ENCODE peak calls at places on chromosomes 6 and 20, in five cellular contexts. D is sigmoid colon, M is fibroblast of the aortic adventitia, K is left ventricle myocardium inferior, U is fibroblast of mammary gland. N is an unnamed sample.

GRCh38 chr6:50850223-50850751 is 31.6 kb downstream of the TFAP2B start:
- DNase-seq in D (no peak), M (peak; percentile 1), K (no peak), U (no peak), N (peak; percentile 84)

GRCh38 chr6:144331610-144332009 is 46.5 kb downstream of the UTRN start:
- DNase-seq in D (no peak), M (peak; percentile 57), K (no peak), U (no peak), N (no peak)

GRCh38 chr20:11935754-11936551 is 18.3 kb downstream of the BTBD3 start:
- DNase-seq in D (no peak), M (no peak), K (no peak), U (no peak), N (no peak)

GRCh38 chr20:4326194-4327065 is 311.1 kb upstream of the RNF24 start:
- DNase-seq in D (no peak), M (no peak), K (peak; percentile 20), U (peak; percentile 55), N (no peak)

GRCh38 chr20:35215066-35215956 is 11.2 kb upstream of the MMP24 start:
- DNase-seq in D (no peak), M (peak; percentile 27), K (no peak), U (peak; percentile 57), N (no peak)

GRCh38 chr6:121876721-121877120 is 441.3 kb downstream of the GJA1 start:
- DNase-seq in D (no peak), M (no peak), K (no peak), U (peak; percentile 32), N (no peak)

GRCh38 chr6:13874191-13874549 is 50.6 kb upstream of the RNF182 start:
- DNase-seq in D (no peak), M (no peak), K (no peak), U (no peak), N (no peak)

GRCh38 chr6:103893082-103893481 is 966.6 kb downstream of the HACE1 start:
- DNase-seq in D (no peak), M (peak; percentile 19), K (no peak), U (no peak), N (peak; percentile 54)

GRCh38 chr6:82741325-82741995 is 324.2 kb downstream of the UBE3D start:
- DNase-seq in D (no peak), M (no peak), K (no peak), U (peak; percentile 38), N (no peak)

GRCh38 chr6:108570518-108570917 is 9.8 kb downstream of the FOXO3 start:
- DNase-seq in D (no peak), M (no peak), K (no peak), U (peak; percentile 41), N (no peak)
- TF ChIP-seq CTCF in D (no peak), M (no peak), K (no peak), U (peak; percentile 7), N (no peak)

DNA sequence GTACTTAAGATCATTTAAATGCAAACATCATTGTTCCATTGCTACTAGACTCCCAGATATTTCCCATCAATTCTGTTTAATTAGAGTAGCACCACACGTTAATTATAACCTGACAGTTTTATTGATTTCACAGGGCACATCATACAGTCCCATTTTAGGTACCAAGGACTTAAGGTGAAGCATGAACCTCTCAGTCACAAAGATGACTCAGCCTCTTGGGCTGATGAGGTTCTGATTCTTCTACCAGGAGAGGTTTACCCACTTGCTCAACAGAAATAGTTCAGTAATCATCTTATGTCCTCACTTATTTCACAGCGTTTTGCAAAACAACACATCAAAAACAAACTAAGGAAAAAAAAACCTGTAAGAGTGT is 98.5 kb downstream of the HIVEP2 start:
- DNase-seq in D (no peak), M (peak; percentile 63), K (no peak), U (peak; percentile 75), N (no peak)
- H3K4me3 ChIP-seq in D (no peak overlapping the region), M (peak overlapping the region; percentile 32), K (peak overlapping the region; percentile 59), U (no peak overlapping the region), N (no peak overlapping the region)

DNA sequence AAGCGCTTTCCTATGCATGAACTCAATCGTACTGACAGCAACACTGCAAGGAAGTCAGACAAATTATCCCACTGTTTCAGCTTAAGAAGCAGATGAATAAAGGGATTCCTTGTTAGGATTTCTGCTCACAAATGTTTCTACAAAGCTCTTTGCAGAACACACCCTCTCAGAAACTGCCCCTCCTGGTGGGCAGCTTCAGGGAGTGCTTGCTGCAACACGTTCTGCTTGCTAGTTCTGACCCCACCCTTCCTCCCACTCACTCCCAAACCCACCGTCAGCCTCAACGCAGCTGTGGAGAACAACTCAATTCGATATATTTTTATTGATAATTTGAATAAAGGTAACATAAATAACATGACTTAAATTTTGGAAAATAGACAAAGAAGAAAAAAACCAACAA is 250.8 kb upstream of the PRDM1 start:
- DNase-seq in D (no peak), M (peak; percentile 23), K (no peak), U (peak; percentile 54), N (peak; percentile 38)
- TF ChIP-seq CTCF in D (no peak), M (peak; percentile 31), K (peak; percentile 42), U (peak; percentile 39), N (peak; percentile 49)

DNA sequence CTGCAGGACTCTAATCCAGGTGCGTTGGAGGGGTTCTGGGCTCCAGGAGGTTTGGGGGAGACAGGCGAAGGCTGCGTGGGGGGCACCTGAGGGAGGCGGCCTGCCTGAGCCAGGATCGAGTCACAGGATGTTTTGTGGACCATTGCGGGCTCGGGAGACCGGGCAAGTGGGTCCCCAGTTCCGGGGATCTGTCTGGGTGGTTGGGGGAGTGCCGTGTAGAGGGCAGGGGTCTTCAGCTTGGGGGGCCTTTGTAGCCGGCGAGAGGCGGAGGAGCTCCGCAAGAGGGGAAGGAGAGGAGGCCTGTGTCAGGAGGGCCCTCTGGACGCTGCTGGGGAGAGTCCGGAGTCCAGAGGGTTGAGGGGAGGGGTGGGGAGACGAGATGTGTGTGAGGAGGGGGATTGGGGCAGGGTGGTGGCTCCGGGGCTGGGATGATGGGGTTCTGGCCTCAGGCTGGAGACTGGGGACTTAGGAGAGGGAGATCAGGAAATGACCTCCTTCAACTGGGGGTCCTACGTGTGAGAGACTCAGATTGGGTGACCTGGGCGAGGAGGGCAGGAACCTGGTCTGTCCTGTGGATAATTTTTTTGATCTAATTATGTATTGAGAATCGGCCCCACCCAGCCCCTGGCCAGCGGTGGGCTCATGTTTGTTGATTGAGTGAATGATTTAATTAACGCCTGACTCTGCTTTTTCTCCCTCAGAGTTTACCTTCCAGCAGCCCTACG is 505 bp downstream of the SNAI1 start:
- DNase-seq in D (no peak), M (no peak), K (no peak), U (no peak), N (no peak)
- H3K4me3 ChIP-seq in D (peak overlapping the region; percentile 48), M (peak overlapping the region; percentile 98), K (peak overlapping the region; percentile 70), U (peak overlapping the region; percentile 78), N (peak overlapping the region; percentile 93)

N was measured in BE2C.